ENCODE peak calls at places on chromosome 11, in eight cellular contexts. T, Y, G, K, X, S, M and D are unnamed samples.

GRCh38 chr11:5521540-5521939 is 5.0 kb upstream of the UBQLNL start:
- ATAC-seq in Y (no peak), T (peak; percentile 62), X (no peak), S (no peak), K (no peak), G (no peak), M (no peak), D (no peak)

GRCh38 chr11:103798029-103798428 is 238.4 kb upstream of the DDI1 start:
- ATAC-seq in M (peak; percentile 24), T (no peak), X (no peak), K (peak; percentile 66), S (no peak), Y (no peak), G (peak; percentile 62), D (no peak)

GRCh38 chr11:27409060-27409459 is 46.0 kb upstream of the CCDC34 start:
- ATAC-seq in Y (no peak), M (no peak), X (no peak), S (no peak), G (no peak), T (peak; percentile 12), K (no peak), D (no peak)

GRCh38 chr11:95296621-95297025 is 65.6 kb upstream of the SESN3 start:
- ATAC-seq in K (no peak), T (no peak), M (peak; percentile 34), X (no peak), Y (peak; percentile 43), G (peak; percentile 65), S (no peak), D (no peak)

GRCh38 chr11:78338138-78338537 is 79.5 kb downstream of the GAB2 start:
- ATAC-seq in X (no peak), K (no peak), S (peak; percentile 35), Y (peak; percentile 54), T (peak; percentile 19), G (peak; percentile 61), M (no peak), D (no peak)

GRCh38 chr11:117928818-117929567 is at the start of gene TMPRSS13:
- ATAC-seq in M (peak; percentile 87), G (peak; percentile 48), Y (no peak), K (no peak), S (no peak), X (no peak), T (peak; percentile 58), D (no peak)

GRCh38 chr11:76212086-76213035 is 6.1 kb upstream of the WNT11 start:
- ATAC-seq in Y (no peak), G (no peak), K (no peak), T (no peak), X (no peak), S (no peak), M (no peak), D (no peak)

GRCh38 chr11:13256216-13256615 is 21.4 kb upstream of the BMAL1 start:
- ATAC-seq in M (no peak), T (no peak), G (no peak), S (no peak), X (no peak), Y (no peak), K (no peak), D (no peak)

GRCh38 chr11:23041104-23041503 is 180.8 kb upstream of the CCDC179 start:
- ATAC-seq in X (no peak), S (no peak), M (no peak), G (no peak), Y (no peak), T (no peak), K (no peak), D (no peak)

GRCh38 chr11:43930868-43931716 is 11.3 kb upstream of the C11orf96 start:
- ATAC-seq in M (no peak), X (no peak), S (no peak), K (peak; percentile 6), T (no peak), Y (peak; percentile 70), G (no peak), D (no peak)

GRCh38 chr11:57407010-57407409 is 16.6 kb upstream of the PRG2 start:
- ATAC-seq in G (no peak), K (peak; percentile 81), T (peak; percentile 5), X (peak; percentile 44), M (no peak), S (no peak), Y (peak; percentile 8), D (no peak)

GRCh38 chr11:71488086-71488967 is 35.3 kb downstream of the NADSYN1 start:
- ATAC-seq in M (no peak), K (peak; percentile 81), G (no peak), S (no peak), Y (peak; percentile 55), T (peak; percentile 84), X (no peak), D (no peak)

GRCh38 chr11:75492181-75492820 is 33.4 kb downstream of the GDPD5 start:
- ATAC-seq in M (no peak), X (no peak), S (no peak), G (no peak), Y (peak; percentile 39), T (peak; percentile 74), K (no peak), D (no peak)

GRCh38 chr11:45250035-45250693 is 36.0 kb downstream of the SYT13 start:
- ATAC-seq in S (no peak), X (no peak), T (no peak), M (no peak), Y (no peak), K (no peak), G (no peak), D (no peak)

GRCh38 chr11:134702827-134703226 is 290.8 kb upstream of the B3GAT1 start:
- ATAC-seq in X (no peak), M (no peak), T (no peak), K (no peak), G (no peak), Y (no peak), S (no peak), D (no peak)

GRCh38 chr11:84780689-84781293 is 846.4 kb downstream of the DLG2 start:
- ATAC-seq in K (no peak), Y (peak; percentile 57), M (peak; percentile 38), S (peak; percentile 41), T (no peak), X (no peak), G (no peak), D (no peak)

GRCh38 chr11:927871-928270 is 2.2 kb downstream of the AP2A2 start:
- ATAC-seq in X (no peak), G (no peak), Y (no peak), S (no peak), M (no peak), T (no peak), K (no peak), D (no peak)

GRCh38 chr11:42772886-42773285 is 538.9 kb upstream of the API5 start:
- ATAC-seq in M (no peak), X (no peak), Y (no peak), G (no peak), K (no peak), T (no peak), S (no peak), D (no peak)

GRCh38 chr11:92709329-92709728 is 260.1 kb upstream of the MTNR1B start:
- ATAC-seq in X (no peak), Y (no peak), M (no peak), T (no peak), G (no peak), S (no peak), K (no peak), D (no peak)

GRCh38 chr11:65117206-65118096 is at the start of gene ZNHIT2:
- ATAC-seq in Y (peak; percentile 75), M (peak; percentile 83), G (peak; percentile 93), T (peak; percentile 78), S (peak; percentile 59), X (peak; percentile 83), K (peak; percentile 89), D (peak; percentile 82)
- TF ChIP-seq POLR2A in Y (peak; percentile 75), M (peak; percentile 90), G (no peak), T (peak; percentile 92), S (peak; percentile 87), X (peak; percentile 47), K (no peak), D (peak; percentile 61)

GRCh38 chr11:19161651-19162050 is 40.1 kb downstream of the CSRP3 start:
- ATAC-seq in K (no peak), T (no peak), M (no peak), S (no peak), G (no peak), Y (no peak), X (no peak), D (no peak)
- H3K36me3 ChIP-seq in K (peaks cover 47% of the 10 kb centered on the region), T (peaks cover 32% of the 10 kb centered on the region), M (no peaks in the 10 kb centered on the region), S (peaks cover 13% of the 10 kb centered on the region), G (no peaks in the 10 kb centered on the region), Y (no peaks in the 10 kb centered on the region), X (peaks cover 7% of the 10 kb centered on the region), D (no peaks in the 10 kb centered on the region)

GRCh38 chr11:64996710-64997380 is at the start of gene BATF2:
- ATAC-seq in X (peak; percentile 99), K (peak; percentile 96), T (peak; percentile 91), G (peak; percentile 91), S (peak; percentile 85), M (peak; percentile 94), Y (peak; percentile 98), D (peak; percentile 91)
- TF ChIP-seq POLR2A in X (peak; percentile 56), K (no peak), T (peak; percentile 62), G (no peak), S (peak; percentile 71), M (peak; percentile 97), Y (peak; percentile 89), D (no peak)

GRCh38 chr11:64366751-64367150 is 7.8 kb downstream of the RPS6KA4 start:
- ATAC-seq in M (no peak), K (no peak), X (no peak), S (no peak), G (no peak), Y (no peak), T (no peak), D (no peak)
- H3K36me3 ChIP-seq in M (peaks cover 16% of the 10 kb centered on the region), K (peaks cover 98% of the 10 kb centered on the region), X (peaks cover 62% of the 10 kb centered on the region), S (peaks cover 28% of the 10 kb centered on the region), G (peaks cover 86% of the 10 kb centered on the region), Y (peaks cover 9% of the 10 kb centered on the region), T (peaks cover 70% of the 10 kb centered on the region), D (no peaks in the 10 kb centered on the region)

GRCh38 chr11:10918275-10918674 is 60.4 kb upstream of the ZBED5 start:
- ATAC-seq in S (no peak), K (no peak), X (no peak), G (peak; percentile 38), M (no peak), Y (no peak), T (no peak), D (no peak)

GRCh38 chr11:10918698-10919097 is 60.8 kb upstream of the ZBED5 start:
- ATAC-seq in X (no peak), M (no peak), G (no peak), S (no peak), Y (no peak), T (no peak), K (no peak), D (no peak)

GRCh38 chr11:10920875-10921274 is 63.0 kb upstream of the ZBED5 start:
- ATAC-seq in G (no peak), S (no peak), X (no peak), K (no peak), Y (no peak), M (no peak), T (no peak), D (no peak)

GRCh38 chr11:10917802-10918201 is 59.9 kb upstream of the ZBED5 start:
- ATAC-seq in S (no peak), X (no peak), T (no peak), G (no peak), Y (no peak), M (no peak), K (no peak), D (no peak)

GRCh38 chr11:10920205-10920604 is 62.4 kb upstream of the ZBED5 start:
- ATAC-seq in X (no peak), G (peak; percentile 38), T (peak; percentile 99), K (no peak), Y (no peak), S (no peak), M (no peak), D (no peak)
- TF ChIP-seq POLR2A in X (no peak), G (no peak), T (no peak), K (no peak), Y (no peak), S (no peak), M (no peak), D (no peak)

GRCh38 chr11:70364198-70364597 is 34.1 kb upstream of the CTTN start:
- ATAC-seq in K (peak; percentile 32), M (no peak), Y (no peak), S (no peak), X (no peak), T (no peak), G (no peak), D (no peak)
- H3K36me3 ChIP-seq in K (peaks cover 88% of the 10 kb centered on the region), M (peaks cover 16% of the 10 kb centered on the region), Y (peaks cover 31% of the 10 kb centered on the region), S (peaks cover 55% of the 10 kb centered on the region), X (peaks cover 48% of the 10 kb centered on the region), T (peaks cover 69% of the 10 kb centered on the region), G (peaks cover 40% of the 10 kb centered on the region), D (peaks cover 67% of the 10 kb centered on the region)